ENCODE peak calls at places on chromosomes 11 and 22, in seven cellular contexts. One of them, this sample, is unnamed.

GRCh38 chr11:111582163-111582562 is 20.1 kb upstream of the SIK2 start:
- DNase-seq in neuronal stem cell: no peak
- DNase-seq in NCI-H774: no peak
- DNase-seq in stomach: no peak
- DNase-seq in HEK293T: no peak
- DNase-seq in stimulated activated CD4-positive, alpha-beta T cell treated with anti-CD3 and anti-CD28 coated beads, Interleukin-1b, Interleukin-23, amount 100 ng/mL, for 24 hours: no peak
- DNase-seq in CD4-positive, alpha-beta T cell: no peak
- DNase-seq in this sample: no peak

GRCh38 chr11:70419307-70420007 is 21.1 kb downstream of the CTTN start:
- DNase-seq in HEK293T: no peak
- DNase-seq in CD4-positive, alpha-beta T cell: no peak
- DNase-seq in stimulated activated CD4-positive, alpha-beta T cell treated with anti-CD3 and anti-CD28 coated beads, Interleukin-1b, Interleukin-23, amount 100 ng/mL, for 24 hours: no peak
- DNase-seq in neuronal stem cell: no peak
- DNase-seq in stomach: no peak
- DNase-seq in NCI-H774: no peak
- DNase-seq in this sample: no peak

GRCh38 chr22:43060213-43060612 is 29.0 kb downstream of the TTLL1 start:
- DNase-seq in CD4-positive, alpha-beta T cell: no peak
- DNase-seq in stomach: peak; percentile 30
- DNase-seq in NCI-H774: no peak
- DNase-seq in stimulated activated CD4-positive, alpha-beta T cell treated with anti-CD3 and anti-CD28 coated beads, Interleukin-1b, Interleukin-23, amount 100 ng/mL, for 24 hours: peak; percentile 5
- DNase-seq in neuronal stem cell: peak; percentile 44
- DNase-seq in HEK293T: peak; percentile 78
- DNase-seq in this sample: no peak

GRCh38 chr11:109968781-109969180 is 124.4 kb upstream of the ZC3H12C start:
- DNase-seq in HEK293T: no peak
- DNase-seq in NCI-H774: no peak
- DNase-seq in CD4-positive, alpha-beta T cell: no peak
- DNase-seq in stimulated activated CD4-positive, alpha-beta T cell treated with anti-CD3 and anti-CD28 coated beads, Interleukin-1b, Interleukin-23, amount 100 ng/mL, for 24 hours: no peak
- DNase-seq in neuronal stem cell: no peak
- DNase-seq in stomach: no peak
- DNase-seq in this sample: no peak

GRCh38 chr22:49355206-49355920 is 472.3 kb downstream of the BRD1 start:
- DNase-seq in NCI-H774: no peak
- DNase-seq in CD4-positive, alpha-beta T cell: no peak
- DNase-seq in stomach: peak; percentile 14
- DNase-seq in stimulated activated CD4-positive, alpha-beta T cell treated with anti-CD3 and anti-CD28 coated beads, Interleukin-1b, Interleukin-23, amount 100 ng/mL, for 24 hours: no peak
- DNase-seq in neuronal stem cell: no peak
- DNase-seq in HEK293T: no peak
- DNase-seq in this sample: no peak

GRCh38 chr11:128066429-128066828 is 520.9 kb downstream of the ETS1 start:
- DNase-seq in NCI-H774: no peak
- DNase-seq in neuronal stem cell: no peak
- DNase-seq in HEK293T: no peak
- DNase-seq in CD4-positive, alpha-beta T cell: no peak
- DNase-seq in stomach: no peak
- DNase-seq in stimulated activated CD4-positive, alpha-beta T cell treated with anti-CD3 and anti-CD28 coated beads, Interleukin-1b, Interleukin-23, amount 100 ng/mL, for 24 hours: no peak
- DNase-seq in this sample: no peak

GRCh38 chr11:70203749-70204465 is 811 bp downstream of the FADD start:
- DNase-seq in neuronal stem cell: no peak
- DNase-seq in CD4-positive, alpha-beta T cell: peak; percentile 93
- DNase-seq in stomach: peak; percentile 67
- DNase-seq in NCI-H774: peak; percentile 35
- DNase-seq in HEK293T: no peak
- DNase-seq in stimulated activated CD4-positive, alpha-beta T cell treated with anti-CD3 and anti-CD28 coated beads, Interleukin-1b, Interleukin-23, amount 100 ng/mL, for 24 hours: peak; percentile 86
- DNase-seq in this sample: no peak

GRCh38 chr11:72037554-72038311 is 39.0 kb downstream of the IL18BP start:
- DNase-seq in stomach: no peak
- DNase-seq in HEK293T: no peak
- DNase-seq in NCI-H774: no peak
- DNase-seq in stimulated activated CD4-positive, alpha-beta T cell treated with anti-CD3 and anti-CD28 coated beads, Interleukin-1b, Interleukin-23, amount 100 ng/mL, for 24 hours: no peak
- DNase-seq in CD4-positive, alpha-beta T cell: no peak
- DNase-seq in neuronal stem cell: no peak
- DNase-seq in this sample: no peak

GRCh38 chr22:29208879-29209623 is 3.4 kb downstream of the EMID1 start:
- DNase-seq in CD4-positive, alpha-beta T cell: no peak
- DNase-seq in stimulated activated CD4-positive, alpha-beta T cell treated with anti-CD3 and anti-CD28 coated beads, Interleukin-1b, Interleukin-23, amount 100 ng/mL, for 24 hours: no peak
- DNase-seq in HEK293T: no peak
- DNase-seq in NCI-H774: no peak
- DNase-seq in stomach: peak; percentile 43
- DNase-seq in neuronal stem cell: no peak
- DNase-seq in this sample: no peak

GRCh38 chr11:133832096-133833081 is 12.9 kb downstream of the SPATA19 start:
- DNase-seq in neuronal stem cell: no peak
- DNase-seq in stomach: no peak
- DNase-seq in stimulated activated CD4-positive, alpha-beta T cell treated with anti-CD3 and anti-CD28 coated beads, Interleukin-1b, Interleukin-23, amount 100 ng/mL, for 24 hours: no peak
- DNase-seq in HEK293T: no peak
- DNase-seq in CD4-positive, alpha-beta T cell: no peak
- DNase-seq in NCI-H774: no peak
- DNase-seq in this sample: peak; percentile 46

GRCh38 chr22:49208768-49209252 is 618.9 kb downstream of the BRD1 start:
- DNase-seq in stomach: peak; percentile 9
- DNase-seq in NCI-H774: no peak
- DNase-seq in HEK293T: no peak
- DNase-seq in stimulated activated CD4-positive, alpha-beta T cell treated with anti-CD3 and anti-CD28 coated beads, Interleukin-1b, Interleukin-23, amount 100 ng/mL, for 24 hours: no peak
- DNase-seq in CD4-positive, alpha-beta T cell: no peak
- DNase-seq in neuronal stem cell: peak; percentile 46
- DNase-seq in this sample: no peak

GRCh38 chr11:59680287-59681154 is 11.7 kb upstream of the PATL1 start:
- DNase-seq in stimulated activated CD4-positive, alpha-beta T cell treated with anti-CD3 and anti-CD28 coated beads, Interleukin-1b, Interleukin-23, amount 100 ng/mL, for 24 hours: peak; percentile 28
- DNase-seq in NCI-H774: peak; percentile 41
- DNase-seq in stomach: peak; percentile 75
- DNase-seq in HEK293T: peak; percentile 71
- DNase-seq in CD4-positive, alpha-beta T cell: peak; percentile 47
- DNase-seq in neuronal stem cell: peak; percentile 66
- DNase-seq in this sample: peak; percentile 84

GRCh38 chr22:33891992-33892391 is 28.3 kb downstream of the LARGE1 start:
- DNase-seq in HEK293T: no peak
- DNase-seq in CD4-positive, alpha-beta T cell: no peak
- DNase-seq in stomach: no peak
- DNase-seq in NCI-H774: no peak
- DNase-seq in stimulated activated CD4-positive, alpha-beta T cell treated with anti-CD3 and anti-CD28 coated beads, Interleukin-1b, Interleukin-23, amount 100 ng/mL, for 24 hours: no peak
- DNase-seq in neuronal stem cell: no peak
- DNase-seq in this sample: no peak

GRCh38 chr22:22446527-22446926 is 62.0 kb downstream of the ZNF280B start:
- DNase-seq in CD4-positive, alpha-beta T cell: no peak
- DNase-seq in HEK293T: no peak
- DNase-seq in stimulated activated CD4-positive, alpha-beta T cell treated with anti-CD3 and anti-CD28 coated beads, Interleukin-1b, Interleukin-23, amount 100 ng/mL, for 24 hours: no peak
- DNase-seq in stomach: no peak
- DNase-seq in neuronal stem cell: no peak
- DNase-seq in NCI-H774: no peak
- DNase-seq in this sample: no peak

GRCh38 chr22:31947296-31947695 is 3.0 kb downstream of the YWHAH start:
- DNase-seq in neuronal stem cell: no peak
- DNase-seq in stomach: no peak
- DNase-seq in NCI-H774: no peak
- DNase-seq in stimulated activated CD4-positive, alpha-beta T cell treated with anti-CD3 and anti-CD28 coated beads, Interleukin-1b, Interleukin-23, amount 100 ng/mL, for 24 hours: no peak
- DNase-seq in HEK293T: no peak
- DNase-seq in CD4-positive, alpha-beta T cell: no peak
- DNase-seq in this sample: peak; percentile 38

GRCh38 chr22:35043251-35043931 is 22.6 kb upstream of the ISX start:
- DNase-seq in stimulated activated CD4-positive, alpha-beta T cell treated with anti-CD3 and anti-CD28 coated beads, Interleukin-1b, Interleukin-23, amount 100 ng/mL, for 24 hours: no peak
- DNase-seq in CD4-positive, alpha-beta T cell: no peak
- DNase-seq in stomach: no peak
- DNase-seq in HEK293T: no peak
- DNase-seq in neuronal stem cell: no peak
- DNase-seq in NCI-H774: no peak
- DNase-seq in this sample: no peak

GRCh38 chr11:123640677-123641494 is 13.5 kb downstream of the SCN3B start:
- DNase-seq in stimulated activated CD4-positive, alpha-beta T cell treated with anti-CD3 and anti-CD28 coated beads, Interleukin-1b, Interleukin-23, amount 100 ng/mL, for 24 hours: peak; percentile 21
- DNase-seq in CD4-positive, alpha-beta T cell: peak; percentile 23
- DNase-seq in HEK293T: peak; percentile 77
- DNase-seq in stomach: peak; percentile 53
- DNase-seq in neuronal stem cell: peak; percentile 61
- DNase-seq in NCI-H774: peak; percentile 15
- DNase-seq in this sample: peak; percentile 87